ENCODE peak calls at places on chromosome 11, in eight cellular contexts. B is right lobe of liver, C is heart right ventricle, H is HCT116, M is NB4, T is epithelial cell of proximal tubule, J is kidney epithelial cell, G is fibroblast of the aortic adventitia. K is an unnamed sample.

GRCh38 chr11:70871881-70872280 is 380.5 kb downstream of the SHANK2 start:
- DNase-seq in B (no peak), C (no peak), H (no peak), M (no peak), T (no peak), J (no peak), G (peak; percentile 4), K (no peak)

GRCh38 chr11:66492161-66492865 is 12.1 kb downstream of the DPP3 start:
- DNase-seq in B (no peak), C (no peak), H (no peak), M (no peak), T (no peak), J (no peak), G (no peak), K (no peak)

GRCh38 chr11:17989306-17989705 is 23.5 kb downstream of the SERGEF start:
- DNase-seq in B (no peak), C (no peak), H (no peak), M (no peak), T (no peak), J (no peak), G (no peak), K (no peak)

GRCh38 chr11:120807414-120808150 is 216.3 kb upstream of the TBCEL start:
- DNase-seq in B (no peak), C (no peak), H (no peak), M (no peak), T (peak; percentile 98), J (peak; percentile 100), G (peak; percentile 85), K (peak; percentile 95)

GRCh38 chr11:15276616-15277015 is 161.9 kb downstream of the INSC start:
- DNase-seq in B (no peak), C (no peak), H (peak; percentile 4), M (peak; percentile 4), T (no peak), J (no peak), G (peak; percentile 2), K (no peak)

GRCh38 chr11:60934091-60934789 is 10.0 kb downstream of the TMEM132A start:
- DNase-seq in B (no peak), C (no peak), H (no peak), M (no peak), T (no peak), J (no peak), G (no peak), K (no peak)

GRCh38 chr11:65434057-65434666 is 11.6 kb downstream of the NEAT1 start:
- DNase-seq in B (no peak), C (no peak), H (no peak), M (no peak), T (no peak), J (no peak), G (peak; percentile 65), K (no peak)

GRCh38 chr11:79375818-79376550 is 64.8 kb downstream of the TENM4 start:
- DNase-seq in B (no peak), C (no peak), H (no peak), M (no peak), T (no peak), J (no peak), G (no peak), K (no peak)

GRCh38 chr11:27020736-27021135 is 19.9 kb upstream of the BBOX1 start:
- DNase-seq in B (no peak), C (no peak), H (no peak), M (no peak), T (no peak), J (no peak), G (peak; percentile 52), K (no peak)

GRCh38 chr11:19701421-19701820 is 11.2 kb upstream of the NAV2 start:
- DNase-seq in B (no peak), C (no peak), H (no peak), M (no peak), T (no peak), J (no peak), G (peak; percentile 60), K (no peak)

GRCh38 chr11:30583505-30584280 is 2.5 kb downstream of the MPPED2 start:
- DNase-seq in B (no peak), C (peak; percentile 12), H (no peak), M (no peak), T (no peak), J (no peak), G (no peak), K (no peak)

GRCh38 chr11:120394119-120394518 is 57.9 kb downstream of the ARHGEF12 start:
- DNase-seq in B (no peak), C (no peak), H (no peak), M (no peak), T (no peak), J (no peak), G (no peak), K (no peak)

GRCh38 chr11:71364176-71364671 is 84.0 kb downstream of the DHCR7 start:
- DNase-seq in B (no peak), C (no peak), H (no peak), M (no peak), T (no peak), J (no peak), G (no peak), K (no peak)

DNA sequence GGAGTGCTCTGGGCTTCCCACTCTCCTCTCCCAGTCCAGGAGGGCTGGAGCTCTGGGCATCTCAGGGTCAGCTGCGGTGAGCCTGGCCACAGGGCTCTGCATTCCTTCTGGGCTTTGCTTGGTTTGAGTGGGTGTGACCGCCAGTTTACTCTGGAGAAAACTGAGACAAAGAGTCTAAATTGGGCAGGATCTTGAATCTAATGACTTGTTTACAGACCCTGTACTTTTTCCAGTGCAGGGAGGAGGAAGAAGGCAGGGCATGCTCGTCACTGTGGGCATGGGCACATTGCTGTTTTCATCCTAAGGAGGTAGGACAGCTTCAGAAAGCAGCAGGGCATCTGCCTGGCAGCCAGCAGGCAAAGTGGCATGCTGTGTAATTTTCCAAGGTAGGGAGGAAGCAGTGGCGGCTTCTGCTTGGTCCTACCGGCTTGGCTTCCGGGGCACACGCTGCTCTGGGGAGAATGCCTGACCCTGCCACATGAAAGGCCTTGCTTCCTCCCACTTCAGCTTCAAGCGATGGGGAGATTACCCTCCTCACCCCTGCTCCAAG is 22.9 kb downstream of the FLI1 start:
- DNase-seq in B (no peak), C (no peak), H (no peak), M (no peak), T (no peak), J (no peak), G (peak; percentile 62), K (peak; percentile 74)
- H3K4me3 ChIP-seq in B (no peak overlapping the region), C (peak overlapping the region; percentile 23), H (no peak overlapping the region), M (no peak overlapping the region), T (no peak overlapping the region), J (no peak overlapping the region), G (no peak overlapping the region), K (no peak overlapping the region)

GRCh38 chr11:76206077-76206326 is 300 bp downstream of the WNT11 start:
- DNase-seq in B (no peak), C (no peak), H (no peak), M (no peak), T (no peak), J (no peak), G (no peak), K (no peak)

GRCh38 chr11:76203131-76203925 is 3.0 kb downstream of the WNT11 start:
- DNase-seq in B (no peak), C (peak; percentile 4), H (no peak), M (no peak), T (no peak), J (no peak), G (no peak), K (no peak)

GRCh38 chr11:76206327-76207081 is at the start of gene WNT11:
- DNase-seq in B (no peak), C (peak; percentile 69), H (no peak), M (peak; percentile 82), T (no peak), J (no peak), G (peak; percentile 22), K (no peak)

GRCh38 chr11:76203937-76204336 is 2.4 kb downstream of the WNT11 start:
- DNase-seq in B (no peak), C (no peak), H (no peak), M (no peak), T (no peak), J (no peak), G (no peak), K (no peak)

GRCh38 chr11:76205252-76206076 is 838 bp downstream of the WNT11 start:
- DNase-seq in B (no peak), C (peak; percentile 11), H (no peak), M (no peak), T (no peak), J (no peak), G (no peak), K (no peak)
- H3K4me3 ChIP-seq in B (no peak overlapping the region), C (peak overlapping the region; percentile 83), H (no peak overlapping the region), M (no peak overlapping the region), T (no peak overlapping the region), J (no peak overlapping the region), G (no peak overlapping the region), K (no peak overlapping the region)

GRCh38 chr11:101357771-101358170 is 226.0 kb downstream of the TRPC6 start:
- DNase-seq in B (no peak), C (no peak), H (no peak), M (no peak), T (no peak), J (no peak), G (no peak), K (no peak)

GRCh38 chr11:101354801-101355200 is 225.2 kb upstream of the PGR start:
- DNase-seq in B (no peak), C (no peak), H (no peak), M (no peak), T (no peak), J (no peak), G (no peak), K (no peak)
- H3K4me3 ChIP-seq in B (no peak overlapping the region), C (no peak overlapping the region), H (no peak overlapping the region), M (no peak overlapping the region), T (no peak overlapping the region), J (no peak overlapping the region), G (no peak overlapping the region), K (no peak overlapping the region)

GRCh38 chr11:122099345-122100045 is 16.5 kb downstream of the BLID start:
- DNase-seq in B (no peak), C (no peak), H (no peak), M (no peak), T (no peak), J (no peak), G (peak; percentile 79), K (no peak)
- H3K4me3 ChIP-seq in B (no peak overlapping the region), C (peak overlapping the region; percentile 63), H (no peak overlapping the region), M (no peak overlapping the region), T (peak overlapping the region; percentile 28), J (peak overlapping the region; percentile 50), G (peak overlapping the region; percentile 64), K (peak overlapping the region; percentile 96)

K was measured in retinal pigment epithelial cell.